ENCODE peak calls at places on chromosomes 12 and 14, in five cellular contexts. I, N, P, V and Z are unnamed samples.

GRCh38 chr14:56666716-56667115 is 87.1 kb downstream of the TMEM260 start:
- DNase-seq in P (no peak), V (no peak), I (no peak), N (no peak), Z (no peak)

GRCh38 chr12:115934046-115934445 is 343.4 kb downstream of the MED13L start:
- DNase-seq in N (no peak), P (no peak), I (no peak), V (no peak), Z (no peak)

GRCh38 chr12:27733052-27733656 is 22.5 kb downstream of the MRPS35 start:
- DNase-seq in I (no peak), P (peak), V (peak), N (peak), Z (peak)

GRCh38 chr14:44369401-44370123 is 137.5 kb downstream of the FSCB start:
- DNase-seq in P (peak), I (no peak), N (no peak), V (no peak), Z (no peak)

GRCh38 chr14:89926709-89927108 is 27.8 kb downstream of the EFCAB11 start:
- DNase-seq in N (peak), P (no peak), V (no peak), I (no peak), Z (no peak)

GRCh38 chr12:5456906-5457305 is 25.0 kb downstream of the NTF3 start:
- DNase-seq in N (no peak), P (peak), V (no peak), I (no peak), Z (no peak)

GRCh38 chr12:104790296-104791125 is 167.6 kb downstream of the SLC41A2 start:
- DNase-seq in N (peak), V (peak), P (peak), I (peak), Z (peak)

GRCh38 chr12:116538682-116539264 is 20.4 kb upstream of the MAP1LC3B2 start:
- DNase-seq in V (no peak), P (peak), I (no peak), N (no peak), Z (no peak)

GRCh38 chr12:92600052-92600451 is 102.7 kb upstream of the PLEKHG7 start:
- DNase-seq in P (no peak), V (no peak), I (no peak), N (no peak), Z (no peak)

GRCh38 chr12:90839340-90839739 is 115.6 kb downstream of the CCER1 start:
- DNase-seq in I (no peak), V (no peak), N (no peak), P (no peak), Z (no peak)

GRCh38 chr12:121964813-121965643 is 46.6 kb downstream of the CFAP251 start:
- DNase-seq in N (no peak), V (no peak), P (no peak), I (no peak), Z (no peak)

GRCh38 chr12:11729008-11729407 is 79.5 kb downstream of the ETV6 start:
- DNase-seq in V (no peak), N (no peak), I (no peak), P (no peak), Z (no peak)

GRCh38 chr12:53743277-53744129 is 8.3 kb downstream of the CISTR start:
- DNase-seq in N (peak), V (peak), I (no peak), P (peak), Z (peak)

GRCh38 chr12:124169577-124169976 is 125.3 kb upstream of the RFLNA start:
- DNase-seq in V (peak), P (no peak), N (no peak), I (no peak), Z (no peak)

GRCh38 chr12:111211910-111212757 is 156.8 kb downstream of the PHETA1 start:
- DNase-seq in V (peak), N (no peak), P (peak), I (no peak), Z (no peak)

GRCh38 chr14:98956616-98957015 is 315.4 kb downstream of the BCL11B start:
- DNase-seq in P (no peak), V (no peak), I (no peak), N (no peak), Z (no peak)

GRCh38 chr14:65290830-65291229 is 121.7 kb upstream of the FUT8 start:
- DNase-seq in I (no peak), N (peak), P (no peak), V (no peak), Z (peak)

GRCh38 chr12:6039894-6040601 is 84.4 kb downstream of the VWF start:
- DNase-seq in N (peak), I (no peak), V (peak), P (peak), Z (peak)

GRCh38 chr14:51356381-51356780 is 116.3 kb downstream of the TMX1 start:
- DNase-seq in P (no peak), V (no peak), I (no peak), N (no peak), Z (no peak)

GRCh38 chr12:75048763-75049162 is 160.9 kb downstream of the KCNC2 start:
- DNase-seq in I (no peak), V (no peak), N (no peak), P (no peak), Z (no peak)

GRCh38 chr12:20063116-20063515 is 305.2 kb upstream of the PDE3A start:
- DNase-seq in N (no peak), P (no peak), I (no peak), V (no peak), Z (no peak)

GRCh38 chr12:121132601-121133481 is at the start of gene P2RX7:
- DNase-seq in I (peak), N (no peak), P (peak), V (peak), Z (peak)

GRCh38 chr12:98002887-98003493 is 512.4 kb upstream of the TMPO start:
- DNase-seq in N (peak), V (peak), I (no peak), P (peak), Z (peak)

GRCh38 chr12:48183876-48184548 is 568 bp downstream of the CCDC184 start:
- DNase-seq in V (no peak), N (no peak), I (no peak), P (peak), Z (no peak)

GRCh38 chr12:57614178-57614947 is 3.1 kb downstream of the ARHGEF25 start:
- DNase-seq in N (no peak), V (peak), P (peak), I (peak), Z (peak)

GRCh38 chr12:44930972-44931600 is 55.0 kb upstream of the NELL2 start:
- DNase-seq in P (peak), I (no peak), V (peak), N (peak), Z (peak)

GRCh38 chr14:89844508-89844907 is 110.0 kb downstream of the EFCAB11 start:
- DNase-seq in N (no peak), V (no peak), P (peak), I (no peak), Z (no peak)

DNA sequence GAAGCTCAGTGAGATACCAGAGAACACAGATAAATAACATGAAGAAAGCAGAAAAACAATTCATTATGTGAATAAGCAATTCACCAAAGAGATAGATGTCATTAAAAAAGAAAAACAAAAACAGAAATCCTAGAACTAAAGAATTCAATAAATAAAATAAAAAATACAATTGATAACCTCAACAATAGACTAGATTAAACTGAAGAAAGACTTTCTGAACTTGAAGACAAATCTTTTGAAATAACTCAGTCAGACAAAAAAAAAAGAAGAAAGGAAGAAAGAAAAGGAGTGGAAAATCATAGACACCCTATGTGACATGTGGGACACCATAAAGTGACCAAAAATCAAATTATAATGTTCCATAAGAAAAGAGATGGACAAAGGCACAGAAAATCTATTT is 14.0 kb upstream of the SLC38A1 start:
- DNase-seq in N (no peak), P (no peak), V (no peak), I (no peak), Z (no peak)
- H3K4me2 ChIP-seq in N (no peak), P (no peak), V (no peak), I (no peak), Z (no peak)

DNA sequence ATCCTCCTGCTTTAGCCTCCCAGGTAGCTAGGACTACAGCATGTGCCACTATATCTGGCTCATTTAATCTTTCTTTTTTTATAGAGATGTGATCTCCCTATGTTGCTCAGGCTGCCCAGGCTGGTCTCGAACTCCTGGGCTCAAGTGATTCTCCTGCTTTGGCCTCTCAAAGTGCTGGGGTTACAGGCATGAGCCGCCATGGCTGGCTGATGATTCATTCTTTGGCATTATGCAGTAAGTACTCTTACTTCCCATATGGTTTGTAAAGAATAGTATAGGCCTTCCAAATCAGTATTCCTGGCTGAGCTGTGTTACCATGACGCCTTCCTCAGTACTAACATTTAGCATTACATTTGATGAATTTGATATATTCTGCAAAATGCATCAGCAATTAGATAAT is 3.3 kb upstream of the MIA2 start:
- DNase-seq in I (no peak), P (no peak), N (no peak), V (no peak), Z (no peak)
- TF ChIP-seq JUNB in I (no peak), P (no peak), N (no peak), V (no peak), Z (no peak)

DNA sequence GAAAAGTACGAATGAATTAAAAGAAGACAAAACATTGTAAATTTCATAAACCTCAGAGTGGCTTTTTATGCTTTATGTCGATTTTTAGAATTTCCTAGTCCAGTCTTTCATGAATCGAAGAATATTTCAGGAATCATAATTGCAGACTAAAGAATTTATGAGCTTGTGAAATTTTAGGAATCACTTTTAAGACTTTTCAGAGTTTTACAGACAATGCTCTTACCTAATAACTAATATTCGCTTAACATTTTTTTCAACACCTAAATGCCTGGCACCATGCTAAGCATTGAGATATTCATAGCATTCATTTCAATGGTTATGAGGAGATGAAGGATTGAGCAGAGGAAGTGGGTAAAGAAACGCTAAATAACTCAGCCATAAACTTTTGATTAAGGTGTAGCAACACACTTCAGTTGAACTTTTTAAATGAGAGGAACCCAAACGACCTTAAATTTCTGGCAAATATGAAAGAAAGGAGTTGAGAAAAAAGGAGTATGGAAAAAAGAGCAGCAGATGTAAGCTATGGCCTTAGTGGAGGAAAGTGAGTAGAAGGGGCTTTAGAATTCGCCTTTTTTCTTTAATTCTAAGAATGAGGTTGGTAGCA is 739 bp upstream of the USP44 start:
- DNase-seq in P (no peak), V (no peak), I (no peak), N (no peak), Z (no peak)
- H3K4me2 ChIP-seq in P (peak), V (no peak), I (no peak), N (no peak), Z (no peak)

GRCh38 chr14:76968621-76969063 is 59.9 kb downstream of the IRF2BPL start:
- DNase-seq in P (peak), I (no peak), N (peak), V (no peak), Z (no peak)
- TF ChIP-seq JUNB in P (no peak), I (no peak), N (no peak), V (no peak), Z (no peak)